ENCODE peak calls at places on chromosomes 3 and 15, in nine cellular contexts. P is GM20000; E is adipocyte; I is nephron progenitor cell; R is fibroblast of the aortic adventitia; O is T-helper 9 cell; A is caudate nucleus; X is activated T-helper 1 cell treated with anti-CD3 and anti-CD28 coated beads, Interleukin-2, amount 50 U/mL, for 16 hours; B is Calu3. H is an unnamed sample.

GRCh38 chr3:43522702-43523362 is 99.0 kb downstream of the ANO10 start:
- DNase-seq in B (no peak), P (no peak), E (no peak), O (no peak), A (no peak), R (peak), X (no peak), I (no peak), H (peak)

GRCh38 chr3:158267015-158267414 is 157.1 kb downstream of the RSRC1 start:
- DNase-seq in P (no peak), R (no peak), E (peak), X (no peak), I (no peak), B (no peak), O (no peak), A (no peak), H (peak)

GRCh38 chr15:101049282-101049681 is 130.1 kb downstream of the LRRK1 start:
- DNase-seq in R (no peak), O (no peak), B (no peak), E (no peak), A (no peak), P (no peak), I (no peak), X (no peak), H (no peak)

GRCh38 chr15:84876269-84876668 is 8.2 kb upstream of the SLC28A1 start:
- DNase-seq in O (no peak), B (no peak), P (no peak), E (no peak), X (no peak), I (no peak), A (no peak), R (no peak), H (no peak)

GRCh38 chr3:157531771-157532170 is 28.6 kb upstream of the VEPH1 start:
- DNase-seq in R (no peak), X (no peak), A (no peak), B (no peak), O (no peak), P (no peak), E (peak), I (no peak), H (peak)

GRCh38 chr3:144496116-144496835 is 524.7 kb downstream of the DIPK2A start:
- DNase-seq in R (no peak), X (no peak), B (no peak), P (no peak), I (no peak), E (no peak), A (no peak), O (no peak), H (peak)

GRCh38 chr3:62142280-62142679 is 231.1 kb downstream of the FEZF2 start:
- DNase-seq in B (no peak), P (no peak), X (no peak), A (no peak), R (no peak), O (no peak), I (no peak), E (no peak), H (no peak)

GRCh38 chr3:308597-309321 is 112.2 kb downstream of the CHL1 start:
- DNase-seq in X (no peak), P (no peak), I (no peak), R (no peak), O (no peak), E (no peak), B (no peak), A (peak), H (no peak)

GRCh38 chr3:148861277-148861869 is 3.7 kb upstream of the CPA3 start:
- DNase-seq in P (peak), R (peak), X (no peak), I (no peak), O (no peak), B (no peak), E (peak), A (no peak), H (peak)

GRCh38 chr15:93121089-93121488 is 32.1 kb upstream of the RGMA start:
- DNase-seq in I (no peak), X (no peak), P (no peak), O (no peak), A (no peak), R (no peak), E (no peak), B (no peak), H (no peak)

GRCh38 chr3:126512026-126512425 is 5.5 kb downstream of the UROC1 start:
- DNase-seq in P (no peak), E (no peak), X (no peak), B (no peak), A (no peak), R (no peak), I (no peak), O (no peak), H (no peak)

GRCh38 chr3:96700322-96701315 is 113.8 kb upstream of the EPHA6 start:
- DNase-seq in P (no peak), X (no peak), O (no peak), E (peak), B (no peak), R (no peak), A (no peak), I (peak), H (no peak)

GRCh38 chr3:108791473-108791872 is 31.1 kb upstream of the TRAT1 start:
- DNase-seq in R (no peak), X (no peak), B (no peak), O (no peak), I (no peak), A (no peak), E (no peak), P (no peak), H (no peak)

GRCh38 chr3:16849240-16849639 is 35.5 kb upstream of the PLCL2 start:
- DNase-seq in A (no peak), E (peak), O (peak), P (peak), I (peak), B (peak), R (peak), X (peak), H (no peak)

GRCh38 chr15:100383302-100384107 is 41.7 kb upstream of the ADAMTS17 start:
- DNase-seq in A (no peak), P (peak), O (no peak), B (peak), E (peak), I (no peak), R (peak), X (no peak), H (peak)

GRCh38 chr3:123635220-123635619 is 50.4 kb upstream of the HACD2 start:
- DNase-seq in A (no peak), R (no peak), I (no peak), X (no peak), B (no peak), O (no peak), P (no peak), E (no peak), H (no peak)

GRCh38 chr3:52244061-52244628 is 1.4 kb upstream of the PPM1M start:
- DNase-seq in O (no peak), A (no peak), I (no peak), B (peak), P (peak), E (peak), R (peak), X (no peak), H (peak)

GRCh38 chr3:128416578-128417150 is 50.0 kb downstream of the DNAJB8 start:
- DNase-seq in R (peak), X (no peak), P (no peak), E (peak), I (no peak), O (no peak), B (peak), A (no peak), H (peak)

GRCh38 chr3:61237858-61238257 is 13.4 kb downstream of the FHIT start:
- DNase-seq in A (no peak), E (no peak), I (no peak), X (no peak), P (no peak), R (no peak), B (no peak), O (no peak), H (no peak)

GRCh38 chr3:38986901-38987300 is 64.8 kb downstream of the SCN11A start:
- DNase-seq in O (no peak), R (no peak), P (no peak), I (no peak), X (no peak), B (no peak), A (no peak), E (no peak), H (peak)

GRCh38 chr3:163508212-163508611 is 1570.1 kb downstream of the SI start:
- DNase-seq in I (no peak), R (no peak), X (no peak), B (no peak), O (no peak), A (no peak), P (no peak), E (no peak), H (no peak)

GRCh38 chr3:136576279-136577009 is 175.7 kb downstream of the STAG1 start:
- DNase-seq in R (no peak), I (no peak), O (no peak), A (no peak), P (no peak), E (no peak), B (no peak), X (no peak), H (no peak)

GRCh38 chr3:145450018-145450682 is 710.8 kb downstream of the PLOD2 start:
- DNase-seq in A (no peak), R (no peak), P (no peak), E (no peak), O (no peak), I (no peak), X (no peak), B (no peak), H (no peak)

GRCh38 chr15:80834906-80835305 is 55.7 kb downstream of the CEMIP start:
- DNase-seq in I (no peak), P (no peak), E (peak), X (no peak), R (no peak), A (no peak), O (no peak), B (no peak), H (no peak)

GRCh38 chr15:40050788-40051615 is 12.0 kb upstream of the SRP14 start:
- DNase-seq in E (no peak), O (no peak), P (no peak), R (peak), B (no peak), X (no peak), A (no peak), I (peak), H (peak)

GRCh38 chr15:88403461-88403860 is 63.7 kb downstream of the MRPL46 start:
- DNase-seq in O (no peak), X (no peak), P (no peak), I (no peak), E (no peak), B (no peak), A (no peak), R (no peak), H (no peak)

GRCh38 chr3:25468866-25469319 is 40.8 kb downstream of the RARB start:
- DNase-seq in A (no peak), B (no peak), I (peak), E (peak), P (no peak), X (no peak), O (no peak), R (peak), H (peak)